ENCODE peak calls at places on chromosomes 6 and 20, in seven cellular contexts. U is SK-N-SH, T is MM.1S, J is hepatocyte, O is HCT116, S is neural progenitor cell, H is GM23248. B is an unnamed sample. For H3K4me1, the result is how much of the 10 kb centered on the place peaks cover.

GRCh38 chr20:2690718-2691117 is 1.9 kb upstream of the EBF4 start:
- DNase-seq in U (no peak), T (no peak), J (no peak), O (no peak), S (no peak), H (no peak), B (no peak)

GRCh38 chr6:48249071-48249470 is 138.1 kb upstream of the PTCHD4 start:
- DNase-seq in U (no peak), T (no peak), J (no peak), O (no peak), S (no peak), H (no peak), B (no peak)

GRCh38 chr6:81450180-81450579 is 302.3 kb downstream of the TENT5A start:
- DNase-seq in U (peak), T (no peak), J (peak), O (peak), S (no peak), H (peak), B (peak)

GRCh38 chr20:62186887-62187866 is 4.3 kb downstream of the MTG2 start:
- DNase-seq in U (no peak), T (no peak), J (no peak), O (no peak), S (no peak), H (peak), B (peak)

GRCh38 chr6:1579096-1579495 is 30.6 kb upstream of the FOXC1 start:
- DNase-seq in U (no peak), T (no peak), J (no peak), O (no peak), S (no peak), H (no peak), B (no peak)

GRCh38 chr20:53611449-53611894 is 17.8 kb upstream of the ZNF217 start:
- DNase-seq in U (peak), T (peak), J (peak), O (peak), S (peak), H (peak), B (peak)

GRCh38 chr6:168148231-168148849 is 69.3 kb upstream of the FRMD1 start:
- DNase-seq in U (no peak), T (no peak), J (no peak), O (no peak), S (no peak), H (no peak), B (no peak)

GRCh38 chr6:38436726-38437465 is 202.8 kb downstream of the BTBD9 start:
- DNase-seq in U (peak), T (no peak), J (peak), O (peak), S (peak), H (peak), B (peak)

GRCh38 chr20:46398963-46399362 is 7.5 kb downstream of the ELMO2 start:
- DNase-seq in U (no peak), T (peak), J (no peak), O (no peak), S (no peak), H (no peak), B (no peak)

GRCh38 chr20:21262812-21263211 is 40.3 kb upstream of the XRN2 start:
- DNase-seq in U (no peak), T (no peak), J (no peak), O (no peak), S (no peak), H (no peak), B (peak)

GRCh38 chr20:63225082-63225454 is 9.1 kb upstream of the YTHDF1 start:
- DNase-seq in U (no peak), T (no peak), J (no peak), O (no peak), S (no peak), H (no peak), B (no peak)

GRCh38 chr6:158032354-158032733 is 50.7 kb downstream of the SYNJ2 start:
- DNase-seq in U (no peak), T (no peak), J (no peak), O (no peak), S (no peak), H (no peak), B (no peak)

GRCh38 chr6:69044534-69044933 is 409.5 kb downstream of the ADGRB3 start:
- DNase-seq in U (no peak), T (no peak), J (no peak), O (no peak), S (no peak), H (no peak), B (no peak)

GRCh38 chr6:105035299-105035698 is 78.4 kb downstream of the LIN28B start:
- DNase-seq in U (no peak), T (no peak), J (no peak), O (no peak), S (peak), H (no peak), B (no peak)

GRCh38 chr6:69878795-69879194 is 12.4 kb downstream of the COL19A1 start:
- DNase-seq in U (no peak), T (no peak), J (no peak), O (no peak), S (no peak), H (no peak), B (no peak)

GRCh38 chr6:157514659-157515496 is 133.9 kb downstream of the ZDHHC14 start:
- DNase-seq in U (no peak), T (no peak), J (peak), O (no peak), S (no peak), H (peak), B (peak)

GRCh38 chr6:20688710-20689500 is 154.6 kb downstream of the CDKAL1 start:
- DNase-seq in U (no peak), T (peak), J (no peak), O (no peak), S (no peak), H (peak), B (peak)

GRCh38 chr20:46289416-46289815 is 18.9 kb downstream of the CDH22 start:
- DNase-seq in U (no peak), T (no peak), J (no peak), O (no peak), S (no peak), H (no peak), B (peak)

GRCh38 chr6:10528170-10528981 is 7.2 kb downstream of the GCNT2 start:
- DNase-seq in U (no peak), T (peak), J (peak), O (no peak), S (no peak), H (no peak), B (peak)

GRCh38 chr6:34358389-34358906 is 34.0 kb downstream of the NUDT3 start:
- DNase-seq in U (peak), T (no peak), J (peak), O (no peak), S (no peak), H (peak), B (peak)
- H3K4me1 ChIP-seq in U (under half), T (under half), J (under half), O (under half), S (under half), H (under half), B (under half)

GRCh38 chr20:49676581-49677291 is 36.9 kb downstream of the B4GALT5 start:
- DNase-seq in U (no peak), T (peak), J (no peak), O (no peak), S (no peak), H (peak), B (peak)

GRCh38 chr20:49671429-49671828 is 42.2 kb downstream of the B4GALT5 start:
- DNase-seq in U (no peak), T (no peak), J (no peak), O (no peak), S (no peak), H (no peak), B (no peak)

GRCh38 chr20:49675368-49676151 is 38.1 kb downstream of the B4GALT5 start:
- DNase-seq in U (no peak), T (peak), J (peak), O (no peak), S (no peak), H (peak), B (peak)

GRCh38 chr20:49672109-49672681 is 41.5 kb downstream of the B4GALT5 start:
- DNase-seq in U (no peak), T (no peak), J (no peak), O (no peak), S (no peak), H (no peak), B (no peak)

DNA sequence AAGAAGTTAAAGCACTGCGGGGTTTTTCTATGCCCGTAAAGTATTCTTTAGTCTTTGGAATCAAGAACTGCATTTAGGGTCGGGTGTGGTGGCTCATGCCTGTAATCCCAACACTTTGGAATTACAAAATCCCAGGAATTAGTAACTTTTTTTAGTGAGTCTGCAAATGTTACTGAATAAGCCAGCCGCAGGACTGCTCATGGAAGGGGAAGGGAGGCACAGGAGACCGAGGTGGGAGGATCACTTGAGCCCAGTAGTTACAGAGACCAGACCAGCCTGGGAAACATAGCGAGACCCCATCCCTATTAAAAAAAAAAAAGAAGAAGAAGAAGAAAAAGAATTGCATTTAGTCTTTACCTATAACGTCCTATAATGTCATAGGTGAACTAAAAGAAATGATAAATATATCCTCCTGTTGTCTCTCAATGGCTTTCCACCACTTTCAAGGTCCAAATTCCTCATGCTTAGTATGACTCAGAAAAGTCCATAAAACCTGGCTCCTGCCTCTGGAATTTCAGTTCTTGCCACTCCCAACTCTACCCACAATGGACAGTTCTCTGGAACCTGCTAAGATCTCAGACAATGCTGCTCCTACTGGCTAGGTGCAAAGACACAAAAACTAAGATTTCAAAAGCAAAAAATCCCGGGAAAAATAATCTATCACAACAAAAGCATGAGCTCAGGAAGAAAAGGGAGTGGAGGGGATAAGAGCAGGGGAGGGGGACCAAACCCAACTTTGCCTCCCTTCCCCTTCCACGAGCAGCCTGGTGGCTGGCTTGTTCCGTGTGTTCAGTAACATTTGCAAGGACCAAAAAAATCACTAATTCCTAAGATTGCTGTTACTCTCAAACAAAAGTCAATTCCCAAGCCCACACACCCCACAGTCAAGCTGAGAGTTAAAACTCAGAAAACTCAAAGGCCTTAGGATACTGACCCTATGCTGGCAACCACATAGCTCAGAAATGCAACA is 39.0 kb downstream of the B4GALT5 start:
- DNase-seq in U (no peak), T (no peak), J (peak), O (peak), S (no peak), H (peak), B (peak)
- TF ChIP-seq EZH2phosphoT487 in U (no peak), T (no peak), J (no peak), O (no peak), S (no peak), H (no peak), B (no peak)

GRCh38 chr6:138429731-138430130 is 25.7 kb downstream of the HEBP2 start:
- DNase-seq in U (no peak), T (no peak), J (no peak), O (no peak), S (no peak), H (no peak), B (no peak)

GRCh38 chr6:138432063-138432356 is 28.0 kb downstream of the HEBP2 start:
- DNase-seq in U (no peak), T (no peak), J (no peak), O (no peak), S (no peak), H (no peak), B (no peak)

GRCh38 chr6:138428943-138429616 is 25.1 kb downstream of the HEBP2 start:
- DNase-seq in U (peak), T (peak), J (peak), O (peak), S (peak), H (peak), B (peak)

GRCh38 chr6:138430361-138431145 is 26.5 kb downstream of the HEBP2 start:
- DNase-seq in U (no peak), T (no peak), J (no peak), O (no peak), S (no peak), H (no peak), B (no peak)

GRCh38 chr6:138431276-138432062 is 27.4 kb downstream of the HEBP2 start:
- DNase-seq in U (no peak), T (no peak), J (no peak), O (no peak), S (no peak), H (no peak), B (no peak)
- H3K27ac ChIP-seq in U (no peak), T (no peak), J (no peak), O (no peak), S (no peak), H (no peak), B (no peak)

DNA sequence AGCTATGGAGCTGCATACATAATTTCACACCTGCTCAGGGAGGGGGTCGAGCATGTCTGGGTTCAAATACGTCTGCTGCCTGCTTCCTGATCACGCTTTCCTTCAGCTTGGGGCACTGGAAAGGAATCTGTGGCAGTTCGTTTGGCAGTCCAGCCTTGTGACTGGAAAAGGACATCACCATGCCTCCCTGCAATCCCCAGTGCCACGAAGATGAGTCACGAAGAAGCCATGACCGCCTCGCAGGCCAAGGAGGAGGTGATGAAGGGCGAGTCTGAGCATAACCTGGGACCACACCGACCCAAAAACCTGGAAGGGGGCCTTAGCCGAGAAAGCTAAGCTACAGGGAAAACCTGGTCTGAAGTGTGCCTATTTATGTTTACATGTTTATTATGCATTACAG is 13.1 kb downstream of the JAG1 start:
- DNase-seq in U (no peak), T (no peak), J (no peak), O (no peak), S (no peak), H (peak), B (no peak)
- H3K4me1 ChIP-seq in U (under half), T (under half), J (half or more), O (under half), S (half or more), H (under half), B (under half)

GRCh38 chr20:41364967-41365765 is 1.5 kb downstream of the EMILIN3 start:
- DNase-seq in U (no peak), T (no peak), J (no peak), O (no peak), S (no peak), H (no peak), B (no peak)

GRCh38 chr20:41365785-41366545 is 653 bp downstream of the EMILIN3 start:
- DNase-seq in U (peak), T (no peak), J (peak), O (no peak), S (peak), H (peak), B (no peak)

GRCh38 chr20:41367956-41368355 is 1.3 kb upstream of the EMILIN3 start:
- DNase-seq in U (no peak), T (no peak), J (no peak), O (no peak), S (no peak), H (no peak), B (no peak)

GRCh38 chr20:41367393-41367695 is 726 bp upstream of the EMILIN3 start:
- DNase-seq in U (no peak), T (no peak), J (no peak), O (no peak), S (peak), H (no peak), B (no peak)

GRCh38 chr20:41366546-41367392 is at the start of gene EMILIN3:
- DNase-seq in U (peak), T (no peak), J (peak), O (no peak), S (peak), H (peak), B (no peak)
- TF ChIP-seq EZH2phosphoT487 in U (no peak), T (no peak), J (no peak), O (no peak), S (no peak), H (no peak), B (no peak)

GRCh38 chr6:125136378-125136777 is 17.2 kb upstream of the TPD52L1 start:
- DNase-seq in U (no peak), T (no peak), J (no peak), O (no peak), S (no peak), H (no peak), B (no peak)
- H3K27ac ChIP-seq in U (no peak), T (no peak), J (no peak), O (no peak), S (no peak), H (no peak), B (no peak)

DNA sequence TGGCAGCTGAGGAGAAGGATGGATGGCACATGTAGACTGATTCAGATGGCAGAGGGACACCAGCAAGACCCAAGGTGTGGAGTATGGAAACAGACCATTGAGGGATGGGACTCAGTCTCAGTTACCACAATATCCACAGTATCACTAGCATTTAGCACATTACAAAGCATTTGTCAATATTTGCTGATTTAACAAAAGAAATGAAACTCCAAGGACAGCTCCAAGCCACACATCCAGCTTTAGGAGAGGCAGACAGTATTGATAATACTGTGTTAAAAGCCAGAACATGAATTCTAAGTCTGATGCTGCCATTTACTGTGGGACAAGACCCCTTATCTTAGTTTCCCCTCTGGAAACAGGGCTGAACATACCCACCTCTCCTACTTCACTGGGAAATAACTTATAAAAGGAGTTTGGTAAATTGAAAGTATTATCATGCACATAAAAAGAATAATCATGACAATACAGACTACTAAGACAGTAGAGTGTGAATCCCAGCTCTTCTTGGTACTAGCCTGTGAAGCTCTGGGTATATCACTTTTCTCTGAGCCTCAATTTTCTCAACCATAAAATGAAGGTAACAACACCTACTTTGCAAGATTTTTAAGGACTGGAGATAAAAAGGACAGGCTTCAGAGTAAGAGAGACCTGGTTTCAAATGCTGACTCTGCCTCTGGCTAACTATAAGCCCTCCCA is 11.1 kb downstream of the BCL2L1 start:
- DNase-seq in U (no peak), T (no peak), J (no peak), O (no peak), S (no peak), H (no peak), B (peak)
- H3K4me1 ChIP-seq in U (under half), T (half or more), J (half or more), O (half or more), S (under half), H (under half), B (half or more)

GRCh38 chr6:154386848-154387717 is 30.5 kb upstream of the IPCEF1 start:
- DNase-seq in U (no peak), T (no peak), J (peak), O (no peak), S (no peak), H (peak), B (peak)
- TF ChIP-seq EZH2phosphoT487 in U (no peak), T (no peak), J (no peak), O (no peak), S (no peak), H (peak), B (no peak)

GRCh38 chr20:3733119-3733995 is 872 bp downstream of the HSPA12B start:
- DNase-seq in U (no peak), T (no peak), J (no peak), O (no peak), S (no peak), H (no peak), B (no peak)
- H3K27ac ChIP-seq in U (no peak), T (no peak), J (no peak), O (no peak), S (no peak), H (no peak), B (no peak)